ENCODE peak calls at places on chromosomes 13 and 19, in seven cellular contexts. T is thoracic aorta, V is left ventricle myocardium inferior, I is heart left ventricle, M is PC-9, W is HL-60, B is IMR-90. U is an unnamed sample.

GRCh38 chr13:92807343-92807742 is 419.3 kb upstream of the GPC6 start:
- DNase-seq in V (no peak), B (peak), M (no peak), I (no peak), W (no peak), T (no peak), U (no peak)

GRCh38 chr13:72586519-72586918 is 140.9 kb downstream of the MZT1 start:
- DNase-seq in W (no peak), M (no peak), T (no peak), V (no peak), B (no peak), I (no peak), U (no peak)

GRCh38 chr19:39082745-39083598 is 1.2 kb upstream of the ACP7 start:
- DNase-seq in W (no peak), I (no peak), T (no peak), V (no peak), B (no peak), M (no peak), U (no peak)

GRCh38 chr19:35717665-35718344 is at the start of gene KMT2B:
- DNase-seq in B (no peak), W (no peak), V (no peak), I (no peak), T (no peak), M (no peak), U (peak)

GRCh38 chr19:6042776-6043726 is 65.1 kb upstream of the RANBP3 start:
- DNase-seq in I (no peak), V (no peak), B (no peak), M (no peak), W (no peak), T (no peak), U (no peak)

GRCh38 chr19:325173-325936 is 19.2 kb downstream of the MIER2 start:
- DNase-seq in I (no peak), B (no peak), W (no peak), V (no peak), M (no peak), T (no peak), U (no peak)

GRCh38 chr19:6539514-6539913 is 8.7 kb downstream of the TNFSF9 start:
- DNase-seq in B (no peak), I (no peak), T (no peak), W (no peak), M (no peak), V (no peak), U (no peak)

GRCh38 chr19:38122402-38123093 is 101.5 kb downstream of the DPF1 start:
- DNase-seq in I (no peak), T (no peak), W (no peak), B (no peak), M (no peak), V (no peak), U (no peak)

GRCh38 chr13:55761986-55762385 is 1378.7 kb upstream of the PRR20A start:
- DNase-seq in B (no peak), T (no peak), I (no peak), W (no peak), M (no peak), V (no peak), U (no peak)

GRCh38 chr19:16200776-16201391 is 3.2 kb downstream of the AP1M1 start:
- DNase-seq in I (no peak), B (no peak), M (no peak), V (no peak), T (no peak), W (no peak), U (no peak)

GRCh38 chr13:42320375-42320787 is 48.4 kb downstream of the AKAP11 start:
- DNase-seq in I (no peak), T (no peak), B (no peak), M (no peak), W (no peak), V (no peak), U (no peak)

GRCh38 chr13:105638446-105638845 is 897.0 kb downstream of the EFNB2 start:
- DNase-seq in M (no peak), B (peak), W (no peak), V (no peak), I (no peak), T (no peak), U (no peak)

GRCh38 chr13:89923052-89923451 is 1424.4 kb upstream of the MIR17HG start:
- DNase-seq in W (no peak), B (no peak), V (no peak), T (no peak), M (no peak), I (no peak), U (no peak)

GRCh38 chr13:89920461-89920860 is 1427.0 kb upstream of the MIR17HG start:
- DNase-seq in I (no peak), M (no peak), T (no peak), V (no peak), W (no peak), B (no peak), U (no peak)

GRCh38 chr13:89923731-89924130 is 1423.8 kb upstream of the MIR17HG start:
- DNase-seq in I (no peak), V (no peak), W (no peak), M (no peak), T (no peak), B (peak), U (peak)

GRCh38 chr13:89930861-89931260 is 1416.6 kb upstream of the MIR17HG start:
- DNase-seq in W (no peak), T (no peak), B (no peak), M (no peak), I (no peak), V (no peak), U (no peak)

GRCh38 chr13:89925107-89925506 is 1422.4 kb upstream of the MIR17HG start:
- DNase-seq in W (no peak), I (no peak), V (no peak), B (peak), T (no peak), M (no peak), U (peak)
- TF ChIP-seq CTCF in W (no peak), I (peak), V (peak), B (no peak), T (no peak), M (peak), U (peak)

DNA sequence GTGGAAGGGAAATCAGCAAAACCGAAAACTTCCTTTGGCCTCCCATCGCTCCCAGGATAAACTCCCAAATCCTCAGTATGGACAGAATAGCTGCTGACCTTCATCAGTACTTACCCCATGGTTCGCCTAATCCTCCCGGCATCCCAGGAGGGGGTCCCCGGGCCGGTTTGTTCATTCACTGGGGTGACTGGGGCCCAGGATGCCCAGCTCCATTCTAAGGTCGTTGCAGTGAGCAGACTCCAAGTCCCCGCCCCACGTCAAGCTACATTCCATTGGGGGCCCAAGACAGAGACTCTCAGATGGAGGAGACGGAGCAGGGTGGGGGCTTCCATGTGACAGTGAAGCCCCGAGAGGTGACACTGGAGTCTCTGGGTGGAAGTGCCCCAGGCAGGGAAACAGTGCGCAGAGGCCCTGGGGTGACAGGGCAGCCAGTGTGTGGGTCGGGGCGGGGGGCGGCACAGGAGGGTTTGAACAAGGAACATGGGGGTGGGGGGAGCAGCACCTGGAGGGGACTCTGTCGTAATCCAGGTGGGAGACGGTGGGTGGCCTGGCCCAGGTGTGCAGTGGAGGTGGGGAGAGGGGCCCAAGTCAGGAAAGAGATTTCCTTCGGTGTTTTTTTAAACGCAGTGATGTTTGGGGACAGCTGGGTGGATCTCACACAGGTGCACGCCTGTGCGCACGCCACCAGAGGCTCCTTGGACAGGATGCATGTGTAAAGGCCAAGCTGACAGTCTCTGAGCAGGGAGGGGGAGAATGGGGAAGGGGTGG is 5.1 kb downstream of the SSBP4 start:
- DNase-seq in T (no peak), B (no peak), V (no peak), M (no peak), W (no peak), I (no peak), U (no peak)
- H3K27ac ChIP-seq in T (peak), B (no peak), V (no peak), M (no peak), W (no peak), I (peak), U (peak)

GRCh38 chr19:51196181-51196580 is 28.7 kb upstream of the CD33 start:
- DNase-seq in V (no peak), W (no peak), T (no peak), I (no peak), B (no peak), M (no peak), U (no peak)

GRCh38 chr19:51192689-51193088 is 32.2 kb upstream of the CD33 start:
- DNase-seq in V (no peak), I (no peak), W (no peak), B (no peak), T (no peak), M (no peak), U (no peak)

GRCh38 chr19:51195316-51195586 is 29.6 kb upstream of the CD33 start:
- DNase-seq in M (no peak), W (no peak), B (no peak), T (no peak), I (no peak), V (no peak), U (no peak)

GRCh38 chr19:51194527-51195315 is 30.2 kb upstream of the CD33 start:
- DNase-seq in I (no peak), V (no peak), W (no peak), B (no peak), T (no peak), M (no peak), U (peak)

DNA sequence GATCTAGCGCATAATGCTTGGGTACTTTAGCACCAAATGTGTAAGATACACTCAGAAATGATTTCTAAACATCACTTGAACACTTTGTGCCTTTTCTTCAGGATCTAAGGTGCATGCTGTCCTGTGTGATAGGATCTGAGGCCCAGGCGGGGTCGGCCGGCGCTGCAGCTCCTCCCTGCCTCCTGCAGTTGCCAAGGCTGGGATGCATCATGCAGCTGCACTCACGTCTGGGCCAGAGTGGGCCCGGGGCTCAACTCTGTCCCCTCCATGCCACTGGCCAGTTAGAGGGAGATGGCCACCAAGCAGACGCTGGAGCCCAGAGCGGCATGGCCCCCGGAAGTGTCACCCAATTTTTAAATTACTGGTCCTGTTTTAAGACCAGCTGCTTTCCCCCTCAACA is 29.3 kb upstream of the CD33 start:
- DNase-seq in V (no peak), M (no peak), B (no peak), W (no peak), T (no peak), I (no peak), U (no peak)
- TF ChIP-seq CTCF in V (no peak), M (no peak), B (no peak), W (no peak), T (no peak), I (no peak), U (no peak)

GRCh38 chr13:29887651-29888050 is 37.2 kb upstream of the UBL3 start:
- DNase-seq in W (no peak), B (no peak), M (no peak), I (no peak), T (no peak), V (no peak), U (no peak)
- H3K27ac ChIP-seq in W (no peak), B (no peak), M (no peak), I (no peak), T (no peak), V (no peak), U (no peak)

DNA sequence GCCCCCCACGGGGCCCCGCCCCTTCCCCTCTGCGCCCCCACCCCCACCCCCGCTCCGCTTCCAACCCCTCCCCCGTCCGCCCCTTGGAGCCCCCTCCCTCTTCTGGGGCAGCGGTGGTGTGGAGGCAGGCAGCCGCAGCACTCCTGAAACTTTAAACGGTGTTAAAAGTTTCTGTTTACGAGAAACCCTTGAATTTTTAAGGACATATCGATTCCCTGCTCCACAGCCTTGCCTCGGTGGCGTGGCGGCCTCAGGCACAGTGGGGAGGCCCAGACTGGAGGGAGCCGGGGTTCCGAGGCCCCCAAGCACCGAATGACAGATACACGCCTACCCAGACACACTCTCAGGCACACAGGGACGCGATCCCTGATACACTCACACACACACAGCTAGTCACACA is 4.8 kb upstream of the NFIX start:
- DNase-seq in W (no peak), B (no peak), M (no peak), T (no peak), I (no peak), V (no peak), U (no peak)
- TF ChIP-seq CTCF in W (no peak), B (no peak), M (no peak), T (no peak), I (no peak), V (no peak), U (no peak)

GRCh38 chr19:47240561-47240960 is 9.6 kb upstream of the BBC3 start:
- DNase-seq in I (no peak), M (no peak), B (no peak), W (no peak), T (no peak), V (no peak), U (no peak)
- H3K27ac ChIP-seq in I (no peak), M (peak), B (no peak), W (no peak), T (peak), V (no peak), U (peak)

GRCh38 chr13:46901721-46902120 is 4.9 kb upstream of the HTR2A start:
- DNase-seq in W (no peak), I (no peak), B (no peak), M (no peak), T (no peak), V (no peak), U (no peak)

GRCh38 chr13:46906440-46906839 is 9.6 kb upstream of the HTR2A start:
- DNase-seq in T (no peak), V (no peak), M (no peak), W (no peak), B (no peak), I (no peak), U (no peak)

GRCh38 chr13:46908511-46908910 is 11.7 kb upstream of the HTR2A start:
- DNase-seq in B (peak), M (no peak), T (no peak), I (no peak), V (no peak), W (no peak), U (no peak)

GRCh38 chr13:46903748-46904147 is 6.9 kb upstream of the HTR2A start:
- DNase-seq in W (no peak), B (peak), I (no peak), V (no peak), T (no peak), M (no peak), U (peak)

GRCh38 chr13:46905249-46905648 is 8.4 kb upstream of the HTR2A start:
- DNase-seq in I (no peak), W (no peak), B (peak), V (no peak), M (no peak), T (no peak), U (no peak)
- TF ChIP-seq CTCF in I (no peak), W (no peak), B (peak), V (no peak), M (no peak), T (no peak), U (no peak)

U was measured in RWPE1.